ENCODE peak calls at places on chromosomes 1 and 21, in four cellular contexts. Q, F, Z and X are unnamed samples. For H3K9me3 and H3K4me1, the result is how much of the 10 kb centered on the place peaks cover.

GRCh38 chr1:147769107-147769506 is 8.7 kb upstream of the GJA5 start:
- DNase-seq in Q (peak), F (no peak), Z (no peak), X (no peak)

GRCh38 chr1:42931911-42932422 is 26.7 kb downstream of the SLC2A1 start:
- DNase-seq in Q (no peak), F (no peak), Z (peak), X (no peak)

GRCh38 chr1:172266528-172267174 is 153.8 kb upstream of the C1orf105 start:
- DNase-seq in Q (no peak), F (no peak), Z (no peak), X (no peak)

GRCh38 chr1:3105167-3105863 is 36.3 kb downstream of the PRDM16 start:
- DNase-seq in Q (no peak), F (peak), Z (no peak), X (no peak)

GRCh38 chr21:21439761-21440160 is 441.6 kb downstream of the NCAM2 start:
- DNase-seq in Q (peak), F (no peak), Z (no peak), X (peak)

GRCh38 chr21:28252923-28253322 is 739.8 kb downstream of the LTN1 start:
- DNase-seq in Q (no peak), F (no peak), Z (no peak), X (no peak)

GRCh38 chr1:53127546-53127945 is 14.9 kb downstream of the SLC1A7 start:
- DNase-seq in Q (no peak), F (no peak), Z (no peak), X (no peak)

GRCh38 chr21:15751561-15751960 is 21.8 kb downstream of the USP25 start:
- DNase-seq in Q (no peak), F (no peak), Z (no peak), X (no peak)

GRCh38 chr1:15558516-15558915 is 26.3 kb downstream of the AGMAT start:
- DNase-seq in Q (no peak), F (no peak), Z (no peak), X (no peak)

GRCh38 chr1:23530089-23530749 is 814 bp downstream of the E2F2 start:
- DNase-seq in Q (no peak), F (no peak), Z (no peak), X (no peak)

GRCh38 chr1:51416910-51417309 is 86.5 kb upstream of the TTC39A start:
- DNase-seq in Q (no peak), F (no peak), Z (no peak), X (no peak)

GRCh38 chr1:181396171-181396670 is 87.1 kb upstream of the CACNA1E start:
- DNase-seq in Q (no peak), F (no peak), Z (no peak), X (no peak)

GRCh38 chr1:178501705-178502329 is 5.1 kb upstream of the CLEC20A start:
- DNase-seq in Q (peak), F (peak), Z (no peak), X (peak)

GRCh38 chr1:154448271-154448905 is 43.2 kb downstream of the IL6R start:
- DNase-seq in Q (no peak), F (no peak), Z (no peak), X (peak)

GRCh38 chr1:64423526-64423925 is 46.4 kb upstream of the CACHD1 start:
- DNase-seq in Q (peak), F (no peak), Z (no peak), X (no peak)

DNA sequence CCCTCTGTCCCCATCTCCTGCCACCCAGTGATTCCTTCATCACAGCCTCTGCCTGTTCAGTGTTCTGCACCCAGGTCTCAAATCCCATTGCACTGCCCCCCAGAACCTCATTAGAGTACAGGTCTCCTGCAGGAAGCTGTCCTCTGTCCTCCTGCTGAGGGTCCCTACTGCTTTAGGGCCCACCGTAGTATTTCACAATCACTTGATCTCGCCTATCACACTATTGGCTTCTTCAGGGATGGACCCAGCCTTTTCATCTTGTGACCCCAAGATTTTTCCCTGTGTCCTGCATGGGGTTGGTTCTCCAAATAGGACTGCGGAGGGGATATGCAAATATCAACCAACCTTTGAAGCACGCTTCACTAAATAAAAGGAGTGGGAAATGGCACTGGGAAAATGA is 331.1 kb upstream of the AJAP1 start:
- DNase-seq in Q (no peak), F (no peak), Z (no peak), X (no peak)
- H3K9me3 ChIP-seq in Q (under half), F (under half), Z (under half), X (under half)

GRCh38 chr1:157270705-157271274 is 132.6 kb upstream of the ETV3 start:
- DNase-seq in Q (no peak), F (no peak), Z (no peak), X (no peak)

GRCh38 chr1:157274698-157275534 is 136.7 kb upstream of the ETV3 start:
- DNase-seq in Q (peak), F (peak), Z (no peak), X (no peak)

GRCh38 chr1:157272264-157272663 is 134.1 kb upstream of the ETV3 start:
- DNase-seq in Q (no peak), F (no peak), Z (no peak), X (no peak)

GRCh38 chr1:157272899-157273774 is 134.9 kb upstream of the ETV3 start:
- DNase-seq in Q (no peak), F (no peak), Z (no peak), X (no peak)

DNA sequence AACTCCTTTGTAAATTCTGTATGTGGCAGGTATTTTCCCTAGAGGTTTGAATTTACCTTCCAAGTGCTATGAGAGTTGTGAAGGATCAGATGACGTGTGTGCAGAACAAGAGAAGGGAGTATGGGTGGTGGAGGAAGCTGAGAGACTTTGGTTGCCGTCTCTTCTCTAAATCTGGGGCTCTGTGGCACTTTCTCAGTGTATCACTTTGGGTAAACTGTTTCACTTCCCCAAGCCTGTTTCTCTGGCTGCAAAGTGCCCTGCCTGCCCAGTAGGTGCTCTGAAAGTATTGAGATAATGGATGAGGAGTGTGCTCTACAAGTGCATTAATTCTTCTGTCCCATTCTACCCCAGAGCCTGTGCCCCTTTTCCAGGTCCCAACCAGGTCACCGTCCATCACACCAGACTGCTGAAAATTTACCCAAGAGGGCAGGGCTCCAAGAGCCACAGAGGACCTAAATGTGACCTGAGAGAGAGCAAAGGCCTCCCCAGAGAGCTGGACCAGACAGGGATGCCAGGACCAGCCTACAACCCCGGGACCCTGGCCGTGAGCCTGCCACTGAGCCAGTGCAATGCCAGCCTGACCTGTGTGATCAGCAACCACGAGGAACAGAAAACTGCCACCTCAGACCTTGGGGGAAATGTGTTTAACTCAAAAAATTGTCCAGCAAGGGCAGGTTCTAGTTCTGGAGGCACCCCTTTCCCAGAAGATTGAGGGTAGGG is 131.6 kb upstream of the ETV3 start:
- DNase-seq in Q (no peak), F (no peak), Z (no peak), X (no peak)
- H3K4me1 ChIP-seq in Q (under half), F (under half), Z (under half), X (under half)

DNA sequence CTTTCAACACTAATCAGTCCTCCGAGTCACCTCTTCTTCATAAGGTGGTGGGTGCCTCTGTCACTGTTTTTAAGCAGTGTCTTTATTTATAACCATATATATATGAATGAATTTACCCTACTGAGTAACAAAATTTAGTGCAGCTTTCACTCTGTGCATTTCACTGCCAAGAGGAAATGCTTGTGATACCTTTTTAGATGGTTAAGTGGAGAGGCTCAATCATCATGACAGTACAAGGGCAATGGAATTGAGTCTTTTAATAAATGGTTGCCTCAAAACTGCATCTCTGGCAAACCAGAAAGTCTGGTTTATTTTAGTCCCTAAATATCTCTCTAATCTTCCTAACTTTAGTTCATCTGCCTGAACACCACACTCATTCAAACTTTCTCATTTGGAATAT is 1920.1 kb downstream of the MRPL39 start:
- DNase-seq in Q (no peak), F (no peak), Z (no peak), X (no peak)
- H3K9me3 ChIP-seq in Q (under half), F (under half), Z (under half), X (under half)

GRCh38 chr1:66403031-66403731 is 130.8 kb upstream of the SGIP1 start:
- DNase-seq in Q (no peak), F (no peak), Z (no peak), X (no peak)
- H3K4me1 ChIP-seq in Q (under half), F (under half), Z (under half), X (under half)

DNA sequence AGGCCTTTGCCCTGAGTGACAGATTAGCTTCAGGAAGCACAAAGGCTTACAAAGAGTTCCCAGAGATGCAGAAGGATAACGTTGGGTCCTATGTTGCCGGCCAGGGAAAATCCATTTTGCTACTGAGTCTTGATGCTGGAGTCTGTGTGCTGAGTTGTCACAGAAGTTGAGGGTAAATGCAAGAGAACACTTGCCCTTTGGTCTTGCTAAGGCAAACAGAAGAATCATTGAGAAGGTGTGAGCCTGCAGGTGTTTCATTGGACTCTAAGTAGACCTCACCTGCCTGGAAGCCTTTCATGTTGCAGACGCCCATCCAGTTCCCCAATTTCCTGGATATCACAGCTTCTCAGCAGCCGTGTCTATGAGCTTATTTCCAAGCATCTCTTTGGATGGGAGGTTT is 105.2 kb downstream of the PCP4 start:
- DNase-seq in Q (no peak), F (peak), Z (no peak), X (no peak)
- H3K9me3 ChIP-seq in Q (under half), F (under half), Z (under half), X (under half)

GRCh38 chr1:153360190-153360589 is 2.5 kb downstream of the S100A9 start:
- DNase-seq in Q (no peak), F (no peak), Z (no peak), X (no peak)
- H3K4me1 ChIP-seq in Q (under half), F (under half), Z (under half), X (under half)